ENCODE peak calls at places on chromosome 13, in eight cellular contexts. One of them, this sample, is unnamed.

GRCh38 chr13:113849981-113850721 is 13.7 kb downstream of the GAS6 start:
- DNase-seq in ovary: no peak
- DNase-seq in fibroblast of the aortic adventitia: no peak
- DNase-seq in BE2C: no peak
- DNase-seq in neural progenitor cell: no peak
- DNase-seq in IMR-90: no peak
- DNase-seq in omental fat pad: no peak
- DNase-seq in HFF-Myc: no peak
- DNase-seq in this sample: no peak

GRCh38 chr13:91133941-91134772 is 213.3 kb upstream of the MIR17HG start:
- DNase-seq in ovary: no peak
- DNase-seq in fibroblast of the aortic adventitia: peak
- DNase-seq in BE2C: peak
- DNase-seq in neural progenitor cell: peak
- DNase-seq in IMR-90: peak
- DNase-seq in omental fat pad: no peak
- DNase-seq in HFF-Myc: peak
- DNase-seq in this sample: no peak

GRCh38 chr13:112616586-112617381 is 28.8 kb upstream of the TUBGCP3 start:
- DNase-seq in ovary: no peak
- DNase-seq in fibroblast of the aortic adventitia: peak
- DNase-seq in BE2C: peak
- DNase-seq in neural progenitor cell: peak
- DNase-seq in IMR-90: peak
- DNase-seq in omental fat pad: no peak
- DNase-seq in HFF-Myc: no peak
- DNase-seq in this sample: no peak

GRCh38 chr13:35723061-35723461 is 246.6 kb upstream of the MAB21L1 start:
- DNase-seq in ovary: peak
- DNase-seq in fibroblast of the aortic adventitia: peak
- DNase-seq in BE2C: no peak
- DNase-seq in neural progenitor cell: no peak
- DNase-seq in IMR-90: peak
- DNase-seq in omental fat pad: no peak
- DNase-seq in HFF-Myc: no peak
- DNase-seq in this sample: no peak

GRCh38 chr13:58004761-58005160 is 373.2 kb downstream of the PCDH17 start:
- DNase-seq in ovary: no peak
- DNase-seq in fibroblast of the aortic adventitia: no peak
- DNase-seq in BE2C: no peak
- DNase-seq in neural progenitor cell: no peak
- DNase-seq in IMR-90: no peak
- DNase-seq in omental fat pad: no peak
- DNase-seq in HFF-Myc: no peak
- DNase-seq in this sample: no peak

GRCh38 chr13:80047406-80047805 is 293.5 kb downstream of the SPRY2 start:
- DNase-seq in ovary: no peak
- DNase-seq in fibroblast of the aortic adventitia: peak
- DNase-seq in BE2C: no peak
- DNase-seq in neural progenitor cell: no peak
- DNase-seq in IMR-90: peak
- DNase-seq in omental fat pad: no peak
- DNase-seq in HFF-Myc: no peak
- DNase-seq in this sample: no peak

GRCh38 chr13:106072014-106072413 is 463.4 kb downstream of the EFNB2 start:
- DNase-seq in ovary: no peak
- DNase-seq in fibroblast of the aortic adventitia: no peak
- DNase-seq in BE2C: no peak
- DNase-seq in neural progenitor cell: no peak
- DNase-seq in IMR-90: no peak
- DNase-seq in omental fat pad: no peak
- DNase-seq in HFF-Myc: no peak
- DNase-seq in this sample: no peak

GRCh38 chr13:73228546-73228945 is 169.7 kb downstream of the KLF5 start:
- DNase-seq in ovary: no peak
- DNase-seq in fibroblast of the aortic adventitia: peak
- DNase-seq in BE2C: no peak
- DNase-seq in neural progenitor cell: no peak
- DNase-seq in IMR-90: peak
- DNase-seq in omental fat pad: no peak
- DNase-seq in HFF-Myc: no peak
- DNase-seq in this sample: no peak

GRCh38 chr13:105918842-105919741 is 616.4 kb downstream of the EFNB2 start:
- DNase-seq in ovary: no peak
- DNase-seq in fibroblast of the aortic adventitia: peak
- DNase-seq in BE2C: peak
- DNase-seq in neural progenitor cell: no peak
- DNase-seq in IMR-90: peak
- DNase-seq in omental fat pad: no peak
- DNase-seq in HFF-Myc: peak
- DNase-seq in this sample: no peak

GRCh38 chr13:84032116-84032515 is 149.8 kb upstream of the SLITRK1 start:
- DNase-seq in ovary: no peak
- DNase-seq in fibroblast of the aortic adventitia: peak
- DNase-seq in BE2C: no peak
- DNase-seq in neural progenitor cell: no peak
- DNase-seq in IMR-90: no peak
- DNase-seq in omental fat pad: no peak
- DNase-seq in HFF-Myc: no peak
- DNase-seq in this sample: no peak

GRCh38 chr13:109565877-109566276 is 220.5 kb downstream of the IRS2 start:
- DNase-seq in ovary: no peak
- DNase-seq in fibroblast of the aortic adventitia: no peak
- DNase-seq in BE2C: no peak
- DNase-seq in neural progenitor cell: no peak
- DNase-seq in IMR-90: no peak
- DNase-seq in omental fat pad: no peak
- DNase-seq in HFF-Myc: no peak
- DNase-seq in this sample: no peak

GRCh38 chr13:20814224-20814910 is 40.6 kb upstream of the EEF1AKMT1 start:
- DNase-seq in ovary: peak
- DNase-seq in fibroblast of the aortic adventitia: peak
- DNase-seq in BE2C: peak
- DNase-seq in neural progenitor cell: no peak
- DNase-seq in IMR-90: peak
- DNase-seq in omental fat pad: peak
- DNase-seq in HFF-Myc: peak
- DNase-seq in this sample: no peak

GRCh38 chr13:75774176-75774575 is 138.0 kb downstream of the LMO7 start:
- DNase-seq in ovary: no peak
- DNase-seq in fibroblast of the aortic adventitia: no peak
- DNase-seq in BE2C: no peak
- DNase-seq in neural progenitor cell: no peak
- DNase-seq in IMR-90: peak
- DNase-seq in omental fat pad: no peak
- DNase-seq in HFF-Myc: no peak
- DNase-seq in this sample: no peak

GRCh38 chr13:63435668-63436275 is 2020.1 kb upstream of the PCDH20 start:
- DNase-seq in ovary: no peak
- DNase-seq in fibroblast of the aortic adventitia: peak
- DNase-seq in BE2C: no peak
- DNase-seq in neural progenitor cell: no peak
- DNase-seq in IMR-90: peak
- DNase-seq in omental fat pad: no peak
- DNase-seq in HFF-Myc: peak
- DNase-seq in this sample: no peak

GRCh38 chr13:113840541-113841354 is 23.1 kb downstream of the GAS6 start:
- DNase-seq in ovary: no peak
- DNase-seq in fibroblast of the aortic adventitia: no peak
- DNase-seq in BE2C: no peak
- DNase-seq in neural progenitor cell: no peak
- DNase-seq in IMR-90: no peak
- DNase-seq in omental fat pad: no peak
- DNase-seq in HFF-Myc: no peak
- DNase-seq in this sample: no peak

GRCh38 chr13:113672002-113672651 is 5.1 kb downstream of the GRK1 start:
- DNase-seq in ovary: no peak
- DNase-seq in fibroblast of the aortic adventitia: no peak
- DNase-seq in BE2C: peak
- DNase-seq in neural progenitor cell: no peak
- DNase-seq in IMR-90: no peak
- DNase-seq in omental fat pad: no peak
- DNase-seq in HFF-Myc: no peak
- DNase-seq in this sample: peak

GRCh38 chr13:52128714-52129700 is at the start of gene NEK5:
- DNase-seq in ovary: peak
- DNase-seq in fibroblast of the aortic adventitia: peak
- DNase-seq in BE2C: peak
- DNase-seq in neural progenitor cell: peak
- DNase-seq in IMR-90: peak
- DNase-seq in omental fat pad: peak
- DNase-seq in HFF-Myc: peak
- DNase-seq in this sample: no peak

GRCh38 chr13:98416408-98416807 is 160.5 kb downstream of the STK24 start:
- DNase-seq in ovary: no peak
- DNase-seq in fibroblast of the aortic adventitia: no peak
- DNase-seq in BE2C: no peak
- DNase-seq in neural progenitor cell: no peak
- DNase-seq in IMR-90: no peak
- DNase-seq in omental fat pad: no peak
- DNase-seq in HFF-Myc: no peak
- DNase-seq in this sample: no peak

GRCh38 chr13:35826626-35827254 is 304.4 kb downstream of the DCLK1 start:
- DNase-seq in ovary: no peak
- DNase-seq in fibroblast of the aortic adventitia: no peak
- DNase-seq in BE2C: no peak
- DNase-seq in neural progenitor cell: no peak
- DNase-seq in IMR-90: no peak
- DNase-seq in omental fat pad: no peak
- DNase-seq in HFF-Myc: no peak
- DNase-seq in this sample: no peak

GRCh38 chr13:20826301-20826700 is 52.5 kb upstream of the EEF1AKMT1 start:
- DNase-seq in ovary: no peak
- DNase-seq in fibroblast of the aortic adventitia: no peak
- DNase-seq in BE2C: no peak
- DNase-seq in neural progenitor cell: no peak
- DNase-seq in IMR-90: no peak
- DNase-seq in omental fat pad: no peak
- DNase-seq in HFF-Myc: no peak
- DNase-seq in this sample: no peak

GRCh38 chr13:44309771-44310767 is 63.6 kb upstream of the SERP2 start:
- DNase-seq in ovary: no peak
- DNase-seq in fibroblast of the aortic adventitia: peak
- DNase-seq in BE2C: peak
- DNase-seq in neural progenitor cell: no peak
- DNase-seq in IMR-90: no peak
- DNase-seq in omental fat pad: no peak
- DNase-seq in HFF-Myc: no peak
- DNase-seq in this sample: no peak

DNA sequence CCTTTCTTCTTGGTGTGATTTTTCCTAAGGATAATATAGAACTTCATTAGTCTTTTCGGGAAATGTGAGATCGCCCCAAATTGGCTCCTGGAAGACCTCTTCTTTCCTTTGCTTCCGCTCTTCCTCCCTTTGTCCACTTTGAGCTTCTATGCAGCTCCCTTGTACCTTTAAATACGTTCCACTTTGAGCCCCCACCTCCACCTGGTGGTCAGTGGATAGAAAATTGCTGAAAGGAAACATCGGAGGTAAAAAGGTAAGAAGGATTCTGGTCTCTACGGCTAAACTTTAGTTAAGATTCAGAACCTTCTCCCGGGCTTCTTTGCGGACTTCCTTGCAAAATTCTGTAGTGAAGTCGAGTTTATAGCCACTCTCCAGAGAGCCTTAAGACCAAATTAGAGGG is 55.0 kb upstream of the TM9SF2 start:
- DNase-seq in ovary: no peak
- DNase-seq in fibroblast of the aortic adventitia: no peak
- DNase-seq in BE2C: no peak
- DNase-seq in neural progenitor cell: no peak
- DNase-seq in IMR-90: no peak
- DNase-seq in omental fat pad: no peak
- DNase-seq in HFF-Myc: no peak
- DNase-seq in this sample: no peak
- TF ChIP-seq CTCF in ovary: no peak
- TF ChIP-seq CTCF in fibroblast of the aortic adventitia: no peak
- TF ChIP-seq CTCF in BE2C: peak
- TF ChIP-seq CTCF in neural progenitor cell: peak
- TF ChIP-seq CTCF in IMR-90: no peak
- TF ChIP-seq CTCF in omental fat pad: no peak
- TF ChIP-seq CTCF in HFF-Myc: no peak
- TF ChIP-seq CTCF in this sample: no peak

GRCh38 chr13:41411536-41411935 is 45.8 kb upstream of the RGCC start:
- DNase-seq in ovary: no peak
- DNase-seq in fibroblast of the aortic adventitia: peak
- DNase-seq in BE2C: no peak
- DNase-seq in neural progenitor cell: peak
- DNase-seq in IMR-90: peak
- DNase-seq in omental fat pad: no peak
- DNase-seq in HFF-Myc: no peak
- DNase-seq in this sample: no peak
- TF ChIP-seq CTCF in ovary: no peak
- TF ChIP-seq CTCF in fibroblast of the aortic adventitia: peak
- TF ChIP-seq CTCF in BE2C: peak
- TF ChIP-seq CTCF in neural progenitor cell: peak
- TF ChIP-seq CTCF in IMR-90: peak
- TF ChIP-seq CTCF in omental fat pad: no peak
- TF ChIP-seq CTCF in HFF-Myc: peak
- TF ChIP-seq CTCF in this sample: no peak

GRCh38 chr13:70723732-70724131 is 615.5 kb upstream of the KLHL1 start:
- DNase-seq in ovary: no peak
- DNase-seq in fibroblast of the aortic adventitia: no peak
- DNase-seq in BE2C: peak
- DNase-seq in neural progenitor cell: no peak
- DNase-seq in IMR-90: no peak
- DNase-seq in omental fat pad: no peak
- DNase-seq in HFF-Myc: no peak
- DNase-seq in this sample: no peak
- TF ChIP-seq CTCF in ovary: no peak
- TF ChIP-seq CTCF in fibroblast of the aortic adventitia: no peak
- TF ChIP-seq CTCF in BE2C: peak
- TF ChIP-seq CTCF in neural progenitor cell: peak
- TF ChIP-seq CTCF in IMR-90: no peak
- TF ChIP-seq CTCF in omental fat pad: no peak
- TF ChIP-seq CTCF in HFF-Myc: no peak
- TF ChIP-seq CTCF in this sample: no peak

GRCh38 chr13:23632741-23633140 is 62.5 kb downstream of the TNFRSF19 start:
- DNase-seq in ovary: no peak
- DNase-seq in fibroblast of the aortic adventitia: no peak
- DNase-seq in BE2C: no peak
- DNase-seq in neural progenitor cell: peak
- DNase-seq in IMR-90: no peak
- DNase-seq in omental fat pad: no peak
- DNase-seq in HFF-Myc: no peak
- DNase-seq in this sample: no peak

GRCh38 chr13:23636360-23636759 is 66.1 kb downstream of the TNFRSF19 start:
- DNase-seq in ovary: no peak
- DNase-seq in fibroblast of the aortic adventitia: no peak
- DNase-seq in BE2C: no peak
- DNase-seq in neural progenitor cell: no peak
- DNase-seq in IMR-90: no peak
- DNase-seq in omental fat pad: no peak
- DNase-seq in HFF-Myc: no peak
- DNase-seq in this sample: no peak

GRCh38 chr13:23631676-23632622 is 61.7 kb downstream of the TNFRSF19 start:
- DNase-seq in ovary: no peak
- DNase-seq in fibroblast of the aortic adventitia: no peak
- DNase-seq in BE2C: no peak
- DNase-seq in neural progenitor cell: peak
- DNase-seq in IMR-90: no peak
- DNase-seq in omental fat pad: no peak
- DNase-seq in HFF-Myc: no peak
- DNase-seq in this sample: no peak

GRCh38 chr13:23637813-23638212 is 67.6 kb downstream of the TNFRSF19 start:
- DNase-seq in ovary: peak
- DNase-seq in fibroblast of the aortic adventitia: no peak
- DNase-seq in BE2C: no peak
- DNase-seq in neural progenitor cell: peak
- DNase-seq in IMR-90: no peak
- DNase-seq in omental fat pad: no peak
- DNase-seq in HFF-Myc: no peak
- DNase-seq in this sample: no peak

GRCh38 chr13:23634897-23635296 is 64.7 kb downstream of the TNFRSF19 start:
- DNase-seq in ovary: no peak
- DNase-seq in fibroblast of the aortic adventitia: no peak
- DNase-seq in BE2C: no peak
- DNase-seq in neural progenitor cell: no peak
- DNase-seq in IMR-90: no peak
- DNase-seq in omental fat pad: no peak
- DNase-seq in HFF-Myc: no peak
- DNase-seq in this sample: no peak
- TF ChIP-seq CTCF in ovary: no peak
- TF ChIP-seq CTCF in fibroblast of the aortic adventitia: peak
- TF ChIP-seq CTCF in BE2C: no peak
- TF ChIP-seq CTCF in neural progenitor cell: no peak
- TF ChIP-seq CTCF in IMR-90: no peak
- TF ChIP-seq CTCF in omental fat pad: no peak
- TF ChIP-seq CTCF in HFF-Myc: no peak
- TF ChIP-seq CTCF in this sample: no peak